ENCODE peak calls at places on chromosomes 4 and X, in seven cellular contexts. One of them, this sample, is unnamed.

GRCh38 chr4:149292422-149293055 is 523.1 kb downstream of the IQCM start:
- DNase-seq in activated naive CD4-positive, alpha-beta T cell treated with anti-CD3 and anti-CD28 coated beads, Interleukin-2, amount 50 U/mL, for 72 hours: no peak
- DNase-seq in psoas muscle: peak
- DNase-seq in left ventricle myocardium superior: peak
- DNase-seq in RCC 7860: no peak
- DNase-seq in ELR: no peak
- DNase-seq in GF-D8: no peak
- DNase-seq in this sample: no peak

GRCh38 chrX:69896046-69896445 is 153.7 kb downstream of the AWAT2 start:
- DNase-seq in activated naive CD4-positive, alpha-beta T cell treated with anti-CD3 and anti-CD28 coated beads, Interleukin-2, amount 50 U/mL, for 72 hours: no peak
- DNase-seq in psoas muscle: no peak
- DNase-seq in left ventricle myocardium superior: no peak
- DNase-seq in RCC 7860: no peak
- DNase-seq in ELR: no peak
- DNase-seq in GF-D8: no peak
- DNase-seq in this sample: no peak

GRCh38 chrX:99602107-99602506 is 808.0 kb downstream of the PCDH19 start:
- DNase-seq in activated naive CD4-positive, alpha-beta T cell treated with anti-CD3 and anti-CD28 coated beads, Interleukin-2, amount 50 U/mL, for 72 hours: no peak
- DNase-seq in psoas muscle: no peak
- DNase-seq in left ventricle myocardium superior: no peak
- DNase-seq in RCC 7860: no peak
- DNase-seq in ELR: no peak
- DNase-seq in GF-D8: no peak
- DNase-seq in this sample: no peak

GRCh38 chr4:15963001-15963451 is at the start of gene FGFBP2:
- DNase-seq in activated naive CD4-positive, alpha-beta T cell treated with anti-CD3 and anti-CD28 coated beads, Interleukin-2, amount 50 U/mL, for 72 hours: peak
- DNase-seq in psoas muscle: peak
- DNase-seq in left ventricle myocardium superior: peak
- DNase-seq in RCC 7860: no peak
- DNase-seq in ELR: peak
- DNase-seq in GF-D8: peak
- DNase-seq in this sample: peak

GRCh38 chrX:40099046-40099968 is 1.5 kb upstream of the BCOR start:
- DNase-seq in activated naive CD4-positive, alpha-beta T cell treated with anti-CD3 and anti-CD28 coated beads, Interleukin-2, amount 50 U/mL, for 72 hours: no peak
- DNase-seq in psoas muscle: peak
- DNase-seq in left ventricle myocardium superior: peak
- DNase-seq in RCC 7860: no peak
- DNase-seq in ELR: peak
- DNase-seq in GF-D8: no peak
- DNase-seq in this sample: no peak

GRCh38 chr4:145931403-145931802 is 7.2 kb downstream of the ZNF827 start:
- DNase-seq in activated naive CD4-positive, alpha-beta T cell treated with anti-CD3 and anti-CD28 coated beads, Interleukin-2, amount 50 U/mL, for 72 hours: no peak
- DNase-seq in psoas muscle: no peak
- DNase-seq in left ventricle myocardium superior: no peak
- DNase-seq in RCC 7860: no peak
- DNase-seq in ELR: no peak
- DNase-seq in GF-D8: no peak
- DNase-seq in this sample: no peak

GRCh38 chr4:106541253-106541652 is 172.7 kb upstream of the GIMD1 start:
- DNase-seq in activated naive CD4-positive, alpha-beta T cell treated with anti-CD3 and anti-CD28 coated beads, Interleukin-2, amount 50 U/mL, for 72 hours: no peak
- DNase-seq in psoas muscle: no peak
- DNase-seq in left ventricle myocardium superior: no peak
- DNase-seq in RCC 7860: peak
- DNase-seq in ELR: peak
- DNase-seq in GF-D8: no peak
- DNase-seq in this sample: peak

GRCh38 chr4:80226091-80226490 is 28.8 kb downstream of the PRDM8 start:
- DNase-seq in activated naive CD4-positive, alpha-beta T cell treated with anti-CD3 and anti-CD28 coated beads, Interleukin-2, amount 50 U/mL, for 72 hours: no peak
- DNase-seq in psoas muscle: no peak
- DNase-seq in left ventricle myocardium superior: no peak
- DNase-seq in RCC 7860: no peak
- DNase-seq in ELR: no peak
- DNase-seq in GF-D8: no peak
- DNase-seq in this sample: no peak

GRCh38 chrX:18639280-18639679 is 32.6 kb downstream of the RS1 start:
- DNase-seq in activated naive CD4-positive, alpha-beta T cell treated with anti-CD3 and anti-CD28 coated beads, Interleukin-2, amount 50 U/mL, for 72 hours: no peak
- DNase-seq in psoas muscle: no peak
- DNase-seq in left ventricle myocardium superior: no peak
- DNase-seq in RCC 7860: no peak
- DNase-seq in ELR: no peak
- DNase-seq in GF-D8: no peak
- DNase-seq in this sample: no peak

GRCh38 chrX:47802589-47802988 is 34.1 kb upstream of the ZNF81 start:
- DNase-seq in activated naive CD4-positive, alpha-beta T cell treated with anti-CD3 and anti-CD28 coated beads, Interleukin-2, amount 50 U/mL, for 72 hours: no peak
- DNase-seq in psoas muscle: no peak
- DNase-seq in left ventricle myocardium superior: no peak
- DNase-seq in RCC 7860: no peak
- DNase-seq in ELR: peak
- DNase-seq in GF-D8: no peak
- DNase-seq in this sample: peak

GRCh38 chrX:38561951-38562719 is 793 bp downstream of the TSPAN7 start:
- DNase-seq in activated naive CD4-positive, alpha-beta T cell treated with anti-CD3 and anti-CD28 coated beads, Interleukin-2, amount 50 U/mL, for 72 hours: no peak
- DNase-seq in psoas muscle: peak
- DNase-seq in left ventricle myocardium superior: peak
- DNase-seq in RCC 7860: no peak
- DNase-seq in ELR: no peak
- DNase-seq in GF-D8: no peak
- DNase-seq in this sample: no peak

GRCh38 chrX:35439692-35440091 is 358.4 kb upstream of the MAGEB16 start:
- DNase-seq in activated naive CD4-positive, alpha-beta T cell treated with anti-CD3 and anti-CD28 coated beads, Interleukin-2, amount 50 U/mL, for 72 hours: no peak
- DNase-seq in psoas muscle: no peak
- DNase-seq in left ventricle myocardium superior: no peak
- DNase-seq in RCC 7860: no peak
- DNase-seq in ELR: no peak
- DNase-seq in GF-D8: no peak
- DNase-seq in this sample: peak

GRCh38 chr4:103754844-103755243 is 35.1 kb upstream of the TACR3 start:
- DNase-seq in activated naive CD4-positive, alpha-beta T cell treated with anti-CD3 and anti-CD28 coated beads, Interleukin-2, amount 50 U/mL, for 72 hours: no peak
- DNase-seq in psoas muscle: no peak
- DNase-seq in left ventricle myocardium superior: no peak
- DNase-seq in RCC 7860: peak
- DNase-seq in ELR: peak
- DNase-seq in GF-D8: no peak
- DNase-seq in this sample: peak

GRCh38 chrX:55451990-55452824 is at the start of gene MAGEH1:
- DNase-seq in activated naive CD4-positive, alpha-beta T cell treated with anti-CD3 and anti-CD28 coated beads, Interleukin-2, amount 50 U/mL, for 72 hours: peak
- DNase-seq in psoas muscle: peak
- DNase-seq in left ventricle myocardium superior: peak
- DNase-seq in RCC 7860: peak
- DNase-seq in ELR: peak
- DNase-seq in GF-D8: peak
- DNase-seq in this sample: peak

GRCh38 chr4:39235701-39236100 is 53.4 kb downstream of the WDR19 start:
- DNase-seq in activated naive CD4-positive, alpha-beta T cell treated with anti-CD3 and anti-CD28 coated beads, Interleukin-2, amount 50 U/mL, for 72 hours: no peak
- DNase-seq in psoas muscle: no peak
- DNase-seq in left ventricle myocardium superior: no peak
- DNase-seq in RCC 7860: no peak
- DNase-seq in ELR: no peak
- DNase-seq in GF-D8: no peak
- DNase-seq in this sample: no peak

GRCh38 chr4:48642421-48643144 is 137.5 kb downstream of the FRYL start:
- DNase-seq in activated naive CD4-positive, alpha-beta T cell treated with anti-CD3 and anti-CD28 coated beads, Interleukin-2, amount 50 U/mL, for 72 hours: no peak
- DNase-seq in psoas muscle: no peak
- DNase-seq in left ventricle myocardium superior: no peak
- DNase-seq in RCC 7860: no peak
- DNase-seq in ELR: no peak
- DNase-seq in GF-D8: no peak
- DNase-seq in this sample: no peak

GRCh38 chr4:27811928-27812327 is 951.3 kb downstream of the STIM2 start:
- DNase-seq in activated naive CD4-positive, alpha-beta T cell treated with anti-CD3 and anti-CD28 coated beads, Interleukin-2, amount 50 U/mL, for 72 hours: no peak
- DNase-seq in psoas muscle: no peak
- DNase-seq in left ventricle myocardium superior: no peak
- DNase-seq in RCC 7860: no peak
- DNase-seq in ELR: no peak
- DNase-seq in GF-D8: no peak
- DNase-seq in this sample: no peak

GRCh38 chr4:112633477-112634235 is 3.1 kb downstream of the ZGRF1 start:
- DNase-seq in activated naive CD4-positive, alpha-beta T cell treated with anti-CD3 and anti-CD28 coated beads, Interleukin-2, amount 50 U/mL, for 72 hours: no peak
- DNase-seq in psoas muscle: no peak
- DNase-seq in left ventricle myocardium superior: no peak
- DNase-seq in RCC 7860: no peak
- DNase-seq in ELR: peak
- DNase-seq in GF-D8: no peak
- DNase-seq in this sample: peak

GRCh38 chr4:87525636-87526035 is 3.5 kb downstream of the SPARCL1 start:
- DNase-seq in activated naive CD4-positive, alpha-beta T cell treated with anti-CD3 and anti-CD28 coated beads, Interleukin-2, amount 50 U/mL, for 72 hours: no peak
- DNase-seq in psoas muscle: no peak
- DNase-seq in left ventricle myocardium superior: no peak
- DNase-seq in RCC 7860: no peak
- DNase-seq in ELR: no peak
- DNase-seq in GF-D8: no peak
- DNase-seq in this sample: peak

GRCh38 chr4:27638163-27638915 is 777.7 kb downstream of the STIM2 start:
- DNase-seq in activated naive CD4-positive, alpha-beta T cell treated with anti-CD3 and anti-CD28 coated beads, Interleukin-2, amount 50 U/mL, for 72 hours: no peak
- DNase-seq in psoas muscle: no peak
- DNase-seq in left ventricle myocardium superior: no peak
- DNase-seq in RCC 7860: no peak
- DNase-seq in ELR: peak
- DNase-seq in GF-D8: no peak
- DNase-seq in this sample: peak

GRCh38 chr4:101183224-101183623 is 164.1 kb downstream of the PPP3CA start:
- DNase-seq in activated naive CD4-positive, alpha-beta T cell treated with anti-CD3 and anti-CD28 coated beads, Interleukin-2, amount 50 U/mL, for 72 hours: no peak
- DNase-seq in psoas muscle: no peak
- DNase-seq in left ventricle myocardium superior: no peak
- DNase-seq in RCC 7860: no peak
- DNase-seq in ELR: no peak
- DNase-seq in GF-D8: no peak
- DNase-seq in this sample: no peak

GRCh38 chr4:99790796-99791617 is 25.6 kb upstream of the DAPP1 start:
- DNase-seq in activated naive CD4-positive, alpha-beta T cell treated with anti-CD3 and anti-CD28 coated beads, Interleukin-2, amount 50 U/mL, for 72 hours: no peak
- DNase-seq in psoas muscle: no peak
- DNase-seq in left ventricle myocardium superior: no peak
- DNase-seq in RCC 7860: no peak
- DNase-seq in ELR: no peak
- DNase-seq in GF-D8: no peak
- DNase-seq in this sample: peak

GRCh38 chr4:97072666-97073065 is 1070.6 kb downstream of the STPG2 start:
- DNase-seq in activated naive CD4-positive, alpha-beta T cell treated with anti-CD3 and anti-CD28 coated beads, Interleukin-2, amount 50 U/mL, for 72 hours: no peak
- DNase-seq in psoas muscle: no peak
- DNase-seq in left ventricle myocardium superior: no peak
- DNase-seq in RCC 7860: no peak
- DNase-seq in ELR: no peak
- DNase-seq in GF-D8: no peak
- DNase-seq in this sample: no peak

GRCh38 chr4:104815593-104816156 is 321.0 kb upstream of the CXXC4 start:
- DNase-seq in activated naive CD4-positive, alpha-beta T cell treated with anti-CD3 and anti-CD28 coated beads, Interleukin-2, amount 50 U/mL, for 72 hours: no peak
- DNase-seq in psoas muscle: no peak
- DNase-seq in left ventricle myocardium superior: no peak
- DNase-seq in RCC 7860: no peak
- DNase-seq in ELR: no peak
- DNase-seq in GF-D8: no peak
- DNase-seq in this sample: peak

GRCh38 chrX:69298466-69299140 is 133.3 kb upstream of the PJA1 start:
- DNase-seq in activated naive CD4-positive, alpha-beta T cell treated with anti-CD3 and anti-CD28 coated beads, Interleukin-2, amount 50 U/mL, for 72 hours: no peak
- DNase-seq in psoas muscle: no peak
- DNase-seq in left ventricle myocardium superior: peak
- DNase-seq in RCC 7860: no peak
- DNase-seq in ELR: no peak
- DNase-seq in GF-D8: no peak
- DNase-seq in this sample: peak

GRCh38 chr4:47213971-47214370 is 182.6 kb downstream of the GABRB1 start:
- DNase-seq in activated naive CD4-positive, alpha-beta T cell treated with anti-CD3 and anti-CD28 coated beads, Interleukin-2, amount 50 U/mL, for 72 hours: no peak
- DNase-seq in psoas muscle: no peak
- DNase-seq in left ventricle myocardium superior: no peak
- DNase-seq in RCC 7860: peak
- DNase-seq in ELR: peak
- DNase-seq in GF-D8: no peak
- DNase-seq in this sample: peak

GRCh38 chr4:101357751-101358150 is 10.4 kb upstream of the PPP3CA start:
- DNase-seq in activated naive CD4-positive, alpha-beta T cell treated with anti-CD3 and anti-CD28 coated beads, Interleukin-2, amount 50 U/mL, for 72 hours: no peak
- DNase-seq in psoas muscle: no peak
- DNase-seq in left ventricle myocardium superior: no peak
- DNase-seq in RCC 7860: peak
- DNase-seq in ELR: peak
- DNase-seq in GF-D8: no peak
- DNase-seq in this sample: no peak

GRCh38 chrX:115958687-115959359 is 211.7 kb upstream of the AGTR2 start:
- DNase-seq in activated naive CD4-positive, alpha-beta T cell treated with anti-CD3 and anti-CD28 coated beads, Interleukin-2, amount 50 U/mL, for 72 hours: no peak
- DNase-seq in psoas muscle: no peak
- DNase-seq in left ventricle myocardium superior: no peak
- DNase-seq in RCC 7860: no peak
- DNase-seq in ELR: no peak
- DNase-seq in GF-D8: no peak
- DNase-seq in this sample: peak

GRCh38 chrX:134460861-134461218 is 875 bp downstream of the HPRT1 start:
- DNase-seq in activated naive CD4-positive, alpha-beta T cell treated with anti-CD3 and anti-CD28 coated beads, Interleukin-2, amount 50 U/mL, for 72 hours: no peak
- DNase-seq in psoas muscle: no peak
- DNase-seq in left ventricle myocardium superior: no peak
- DNase-seq in RCC 7860: no peak
- DNase-seq in ELR: peak
- DNase-seq in GF-D8: no peak
- DNase-seq in this sample: peak

GRCh38 chrX:133005038-133005437 is 46.6 kb upstream of the HS6ST2 start:
- DNase-seq in activated naive CD4-positive, alpha-beta T cell treated with anti-CD3 and anti-CD28 coated beads, Interleukin-2, amount 50 U/mL, for 72 hours: no peak
- DNase-seq in psoas muscle: no peak
- DNase-seq in left ventricle myocardium superior: no peak
- DNase-seq in RCC 7860: peak
- DNase-seq in ELR: peak
- DNase-seq in GF-D8: no peak
- DNase-seq in this sample: peak

GRCh38 chr4:74365761-74366160 is 816 bp downstream of the EREG start:
- DNase-seq in activated naive CD4-positive, alpha-beta T cell treated with anti-CD3 and anti-CD28 coated beads, Interleukin-2, amount 50 U/mL, for 72 hours: no peak
- DNase-seq in psoas muscle: no peak
- DNase-seq in left ventricle myocardium superior: peak
- DNase-seq in RCC 7860: peak
- DNase-seq in ELR: peak
- DNase-seq in GF-D8: no peak
- DNase-seq in this sample: no peak

GRCh38 chrX:530726-531610 is 99.6 kb upstream of the SHOX start:
- DNase-seq in activated naive CD4-positive, alpha-beta T cell treated with anti-CD3 and anti-CD28 coated beads, Interleukin-2, amount 50 U/mL, for 72 hours: no peak
- DNase-seq in psoas muscle: no peak
- DNase-seq in left ventricle myocardium superior: no peak
- DNase-seq in RCC 7860: no peak
- DNase-seq in ELR: no peak
- DNase-seq in GF-D8: no peak
- DNase-seq in this sample: no peak

GRCh38 chr4:184309241-184310170 is 91.8 kb upstream of the ENPP6 start:
- DNase-seq in activated naive CD4-positive, alpha-beta T cell treated with anti-CD3 and anti-CD28 coated beads, Interleukin-2, amount 50 U/mL, for 72 hours: no peak
- DNase-seq in psoas muscle: no peak
- DNase-seq in left ventricle myocardium superior: no peak
- DNase-seq in RCC 7860: no peak
- DNase-seq in ELR: no peak
- DNase-seq in GF-D8: no peak
- DNase-seq in this sample: peak

GRCh38 chr4:7973545-7973981 is 33.9 kb upstream of the AFAP1 start:
- DNase-seq in activated naive CD4-positive, alpha-beta T cell treated with anti-CD3 and anti-CD28 coated beads, Interleukin-2, amount 50 U/mL, for 72 hours: no peak
- DNase-seq in psoas muscle: no peak
- DNase-seq in left ventricle myocardium superior: no peak
- DNase-seq in RCC 7860: peak
- DNase-seq in ELR: peak
- DNase-seq in GF-D8: no peak
- DNase-seq in this sample: peak

GRCh38 chr4:17958185-17958584 is 63.4 kb downstream of the LCORL start:
- DNase-seq in activated naive CD4-positive, alpha-beta T cell treated with anti-CD3 and anti-CD28 coated beads, Interleukin-2, amount 50 U/mL, for 72 hours: no peak
- DNase-seq in psoas muscle: no peak
- DNase-seq in left ventricle myocardium superior: no peak
- DNase-seq in RCC 7860: peak
- DNase-seq in ELR: peak
- DNase-seq in GF-D8: no peak
- DNase-seq in this sample: no peak

GRCh38 chrX:3514996-3515395 is 168.5 kb upstream of the MXRA5 start:
- DNase-seq in activated naive CD4-positive, alpha-beta T cell treated with anti-CD3 and anti-CD28 coated beads, Interleukin-2, amount 50 U/mL, for 72 hours: no peak
- DNase-seq in psoas muscle: no peak
- DNase-seq in left ventricle myocardium superior: no peak
- DNase-seq in RCC 7860: no peak
- DNase-seq in ELR: peak
- DNase-seq in GF-D8: no peak
- DNase-seq in this sample: peak

GRCh38 chrX:110442631-110443030 is 84.0 kb downstream of the RTL9 start:
- DNase-seq in activated naive CD4-positive, alpha-beta T cell treated with anti-CD3 and anti-CD28 coated beads, Interleukin-2, amount 50 U/mL, for 72 hours: no peak
- DNase-seq in psoas muscle: no peak
- DNase-seq in left ventricle myocardium superior: no peak
- DNase-seq in RCC 7860: peak
- DNase-seq in ELR: peak
- DNase-seq in GF-D8: no peak
- DNase-seq in this sample: peak

GRCh38 chr4:151310124-151310728 is 15.2 kb downstream of the SH3D19 start:
- DNase-seq in activated naive CD4-positive, alpha-beta T cell treated with anti-CD3 and anti-CD28 coated beads, Interleukin-2, amount 50 U/mL, for 72 hours: no peak
- DNase-seq in psoas muscle: no peak
- DNase-seq in left ventricle myocardium superior: no peak
- DNase-seq in RCC 7860: no peak
- DNase-seq in ELR: no peak
- DNase-seq in GF-D8: no peak
- DNase-seq in this sample: no peak